ENCODE peak calls at places on chromosome 17, in nine cellular contexts. S, U, E, T, H, A, W, M and V are unnamed samples.

GRCh38 chr17:80882926-80883685 is 108.5 kb upstream of the CHMP6 start:
- DNase-seq in M (no peak), A (no peak), S (no peak), H (no peak), T (no peak), U (peak; percentile 26), W (no peak), E (peak; percentile 53), V (no peak)

GRCh38 chr17:7835818-7836595 is 2.0 kb downstream of the KDM6B start:
- DNase-seq in A (peak; percentile 73), E (peak; percentile 90), U (peak; percentile 94), S (peak; percentile 88), M (peak; percentile 48), W (peak; percentile 84), T (peak; percentile 84), H (peak; percentile 79), V (peak; percentile 62)

GRCh38 chr17:14748036-14748715 is 447.3 kb downstream of the HS3ST3B1 start:
- DNase-seq in W (no peak), H (no peak), E (no peak), S (no peak), T (no peak), U (no peak), A (no peak), M (no peak), V (no peak)

GRCh38 chr17:12966413-12966812 is 51.4 kb downstream of the ELAC2 start:
- DNase-seq in S (no peak), E (no peak), U (no peak), M (no peak), T (no peak), H (no peak), W (no peak), A (no peak), V (no peak)

GRCh38 chr17:27634026-27634335 is 3.0 kb downstream of the LGALS9 start:
- DNase-seq in A (no peak), M (no peak), S (no peak), U (no peak), T (no peak), W (no peak), H (no peak), E (no peak), V (no peak)

GRCh38 chr17:81713556-81714411 is 1.7 kb downstream of the SLC25A10 start:
- DNase-seq in A (no peak), H (peak; percentile 18), U (no peak), M (no peak), W (no peak), T (no peak), S (no peak), E (peak; percentile 66), V (no peak)

GRCh38 chr17:30565073-30565935 is 88.1 kb downstream of the GOSR1 start:
- DNase-seq in U (no peak), W (no peak), S (no peak), E (no peak), H (no peak), T (peak; percentile 67), M (no peak), A (no peak), V (no peak)

GRCh38 chr17:71338396-71338795 is 782.4 kb upstream of the SOX9 start:
- DNase-seq in S (no peak), E (no peak), U (no peak), W (no peak), A (no peak), T (no peak), H (no peak), M (peak; percentile 14), V (no peak)

GRCh38 chr17:4739122-4740024 is at the start of the genes CXCL16 and ZMYND15:
- DNase-seq in M (peak; percentile 85), H (peak; percentile 54), U (peak; percentile 84), E (peak; percentile 77), T (peak; percentile 55), S (peak; percentile 52), W (peak; percentile 52), A (peak; percentile 78), V (peak; percentile 66)

GRCh38 chr17:51258756-51259573 is 884 bp downstream of the MBTD1 start:
- DNase-seq in T (no peak), A (peak; percentile 55), U (peak; percentile 64), S (peak; percentile 22), M (peak; percentile 34), W (no peak), E (peak; percentile 65), H (peak; percentile 23), V (no peak)

GRCh38 chr17:48181653-48182052 is 74.1 kb downstream of the SNX11 start:
- DNase-seq in A (no peak), H (no peak), S (no peak), T (peak; percentile 78), W (no peak), M (peak; percentile 50), E (no peak), U (no peak), V (no peak)

GRCh38 chr17:77312061-77312684 is 171.4 kb downstream of the SEC14L1 start:
- DNase-seq in H (no peak), U (peak; percentile 46), S (no peak), E (peak; percentile 58), A (peak; percentile 39), T (no peak), W (no peak), M (no peak), V (no peak)
- H3K27ac ChIP-seq in H (peak overlapping the region; percentile 71), U (no peak overlapping the region), S (no peak overlapping the region), E (peak overlapping the region; percentile 78), A (no peak overlapping the region), T (no peak overlapping the region), W (no peak overlapping the region), M (no peak overlapping the region), V (no peak overlapping the region)

GRCh38 chr17:78276098-78276497 is 44.7 kb downstream of the TMEM235 start:
- DNase-seq in U (no peak), M (no peak), E (no peak), T (no peak), H (no peak), W (no peak), S (no peak), A (no peak), V (no peak)

GRCh38 chr17:78276499-78276898 is 45.1 kb downstream of the TMEM235 start:
- DNase-seq in E (no peak), S (no peak), H (no peak), U (no peak), W (no peak), A (no peak), M (no peak), T (no peak), V (no peak)

GRCh38 chr17:78278139-78278741 is 46.8 kb downstream of the TMEM235 start:
- DNase-seq in H (no peak), S (no peak), A (no peak), W (no peak), U (peak; percentile 21), T (peak; percentile 67), M (no peak), E (no peak), V (no peak)

GRCh38 chr17:78281249-78281865 is 49.9 kb downstream of the TMEM235 start:
- DNase-seq in H (no peak), T (no peak), U (no peak), S (no peak), A (no peak), W (no peak), M (no peak), E (no peak), V (no peak)

DNA sequence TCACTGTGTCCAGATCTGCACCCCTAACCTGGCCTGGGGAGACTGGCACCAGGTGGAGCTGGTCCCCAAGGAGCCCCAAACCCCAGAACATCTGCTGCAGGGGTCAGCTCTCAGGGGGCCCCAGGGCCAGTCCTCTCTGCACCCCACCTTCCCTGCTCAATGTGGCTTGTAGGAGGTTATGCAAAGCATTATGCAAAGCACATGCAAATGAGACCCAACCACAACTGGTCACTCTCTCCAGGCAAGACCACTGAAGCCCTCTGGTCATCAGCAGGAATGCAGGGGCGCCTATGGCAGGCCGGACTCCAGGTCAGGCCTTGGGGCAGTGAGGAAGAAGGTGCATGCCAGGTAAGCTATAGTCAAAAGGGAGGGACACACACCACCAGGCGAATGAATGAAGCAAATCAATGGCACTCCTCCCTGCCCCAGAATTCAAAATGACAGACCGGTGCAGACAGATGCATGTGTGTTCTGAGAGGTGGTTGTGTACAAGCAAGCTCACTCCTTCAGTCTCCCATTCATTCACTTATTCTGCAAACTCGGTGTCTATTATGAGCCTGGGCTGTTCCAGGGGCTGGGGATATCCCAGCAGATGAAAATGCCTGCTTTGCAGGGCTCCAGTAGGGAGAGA is 48.0 kb downstream of the TMEM235 start:
- DNase-seq in M (no peak), E (no peak), T (no peak), W (no peak), S (no peak), U (no peak), H (no peak), A (no peak), V (no peak)
- H3K4me1 ChIP-seq in M (peaks cover 12% of the 10 kb centered on the region), E (no peaks in the 10 kb centered on the region), T (peaks cover 4% of the 10 kb centered on the region), W (no peaks in the 10 kb centered on the region), S (no peaks in the 10 kb centered on the region), U (no peaks in the 10 kb centered on the region), H (no peaks in the 10 kb centered on the region), A (no peaks in the 10 kb centered on the region), V (no peaks in the 10 kb centered on the region)

GRCh38 chr17:67636312-67636711 is 81.4 kb upstream of the NOL11 start:
- DNase-seq in A (no peak), E (no peak), S (no peak), W (no peak), T (peak; percentile 13), M (no peak), H (no peak), U (no peak), V (no peak)

GRCh38 chr17:67637901-67638641 is 79.7 kb upstream of the NOL11 start:
- DNase-seq in W (no peak), E (no peak), A (no peak), S (no peak), U (no peak), T (peak; percentile 19), H (no peak), M (no peak), V (no peak)

GRCh38 chr17:67638871-67639270 is 78.9 kb upstream of the NOL11 start:
- DNase-seq in S (no peak), T (no peak), W (no peak), U (no peak), H (no peak), M (no peak), E (no peak), A (no peak), V (no peak)

GRCh38 chr17:67635688-67636087 is 82.0 kb upstream of the NOL11 start:
- DNase-seq in E (no peak), M (no peak), U (no peak), S (no peak), T (no peak), A (no peak), W (no peak), H (no peak), V (no peak)

GRCh38 chr17:67636841-67637240 is 80.9 kb upstream of the NOL11 start:
- DNase-seq in M (no peak), A (no peak), S (no peak), T (no peak), H (no peak), W (no peak), U (no peak), E (no peak), V (no peak)
- H3K27ac ChIP-seq in M (no peak overlapping the region), A (no peak overlapping the region), S (no peak overlapping the region), T (no peak overlapping the region), H (no peak overlapping the region), W (peak overlapping the region; percentile 9), U (no peak overlapping the region), E (no peak overlapping the region), V (no peak overlapping the region)

DNA sequence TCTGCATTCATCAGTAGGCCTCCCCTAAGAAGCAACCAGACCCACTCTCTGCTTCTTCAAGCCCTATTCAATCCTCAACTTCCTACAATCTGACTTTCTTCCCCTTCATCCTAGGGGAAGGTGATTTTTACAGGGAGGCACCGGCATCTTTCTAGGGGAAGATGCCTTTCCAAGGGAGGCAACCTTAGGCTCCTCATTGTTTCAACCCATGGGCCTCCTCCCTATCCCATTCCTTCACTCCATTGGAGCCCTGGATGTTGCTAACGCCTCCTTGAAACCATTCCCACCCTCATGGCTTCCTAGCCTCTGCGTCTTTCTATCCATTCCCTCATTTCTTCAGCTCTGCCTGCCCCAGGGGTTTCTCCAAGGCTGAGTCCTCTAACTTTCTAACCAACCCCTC is 2.7 kb upstream of the CUEDC1 start:
- DNase-seq in A (no peak), M (no peak), T (no peak), S (no peak), W (no peak), E (no peak), H (no peak), U (no peak), V (no peak)
- H3K4me1 ChIP-seq in A (no peaks in the 10 kb centered on the region), M (peaks cover 57% of the 10 kb centered on the region), T (peaks cover 23% of the 10 kb centered on the region), S (peaks cover 30% of the 10 kb centered on the region), W (peaks cover 34% of the 10 kb centered on the region), E (peaks cover 24% of the 10 kb centered on the region), H (no peaks in the 10 kb centered on the region), U (peaks cover 14% of the 10 kb centered on the region), V (peaks cover 14% of the 10 kb centered on the region)